ENCODE peak calls at places on chromosome 20, in seven cellular contexts. C, X, M, V, E, P and B are unnamed samples.

GRCh38 chr20:46151936-46152335 is 33.8 kb downstream of the CD40 start:
- DNase-seq in C (no peak), X (no peak), M (no peak), V (no peak), E (no peak), P (no peak), B (no peak)

GRCh38 chr20:44736170-44737021 is 9.3 kb upstream of the KCNK15 start:
- DNase-seq in C (no peak), X (no peak), M (peak), V (peak), E (peak), P (peak), B (no peak)

GRCh38 chr20:53792946-53793536 is 199.4 kb upstream of the ZNF217 start:
- DNase-seq in C (no peak), X (no peak), M (no peak), V (no peak), E (no peak), P (no peak), B (no peak)

GRCh38 chr20:29750268-29750899 is 1507.1 kb upstream of the DEFB115 start:
- DNase-seq in C (no peak), X (no peak), M (no peak), V (no peak), E (no peak), P (no peak), B (no peak)

GRCh38 chr20:47238780-47239769 is 117.4 kb downstream of the ZMYND8 start:
- DNase-seq in C (no peak), X (no peak), M (no peak), V (no peak), E (no peak), P (no peak), B (no peak)

GRCh38 chr20:21344216-21344615 is 41.1 kb downstream of the XRN2 start:
- DNase-seq in C (no peak), X (no peak), M (no peak), V (no peak), E (no peak), P (no peak), B (no peak)

GRCh38 chr20:419556-420168 is 11.6 kb downstream of the RBCK1 start:
- DNase-seq in C (no peak), X (no peak), M (no peak), V (no peak), E (no peak), P (no peak), B (no peak)

GRCh38 chr20:51385941-51386530 is 156.5 kb downstream of the NFATC2 start:
- DNase-seq in C (no peak), X (no peak), M (peak), V (no peak), E (no peak), P (peak), B (no peak)

GRCh38 chr20:54020348-54020747 is 50.0 kb downstream of the BCAS1 start:
- DNase-seq in C (no peak), X (no peak), M (no peak), V (no peak), E (no peak), P (no peak), B (no peak)

GRCh38 chr20:58950603-58951002 is 30.5 kb upstream of the NELFCD start:
- DNase-seq in C (no peak), X (no peak), M (no peak), V (no peak), E (no peak), P (no peak), B (no peak)